ENCODE peak calls at places on chromosomes 6 and 20, in six cellular contexts. D is IMR-90, V is H9, N is mesenchymal stem cell, I is H1, Q is neuronal stem cell. F is an unnamed sample.

GRCh38 chr6:164753517-164753916 is 555.9 kb downstream of the C6orf118 start:
- DNase-seq in D (no peak), V (no peak), N (peak), I (no peak), Q (no peak), F (no peak)

GRCh38 chr20:63574829-63575720 is 1.0 kb upstream of the HELZ2 start:
- DNase-seq in D (peak), V (no peak), N (peak), I (no peak), Q (no peak), F (no peak)

GRCh38 chr6:13307508-13307995 is 20.8 kb downstream of the TBC1D7 start:
- DNase-seq in D (peak), V (no peak), N (peak), I (no peak), Q (no peak), F (no peak)

GRCh38 chr6:49384913-49385312 is 78.1 kb downstream of the MMUT start:
- DNase-seq in D (no peak), V (no peak), N (peak), I (no peak), Q (no peak), F (no peak)

GRCh38 chr6:3963404-3963803 is 114.2 kb downstream of the FAM50B start:
- DNase-seq in D (no peak), V (no peak), N (no peak), I (no peak), Q (no peak), F (no peak)

GRCh38 chr6:106972500-106972899 is 2.0 kb downstream of the CD24 start:
- DNase-seq in D (no peak), V (no peak), N (peak), I (no peak), Q (peak), F (peak)

GRCh38 chr6:56932891-56933473 is 21.9 kb upstream of the BEND6 start:
- DNase-seq in D (no peak), V (no peak), N (no peak), I (no peak), Q (no peak), F (no peak)

GRCh38 chr20:57685134-57685851 is 24.5 kb downstream of the PMEPA1 start:
- DNase-seq in D (no peak), V (no peak), N (no peak), I (no peak), Q (no peak), F (no peak)

GRCh38 chr6:110270166-110270565 is 88.0 kb downstream of the METTL24 start:
- DNase-seq in D (peak), V (peak), N (peak), I (peak), Q (peak), F (peak)

GRCh38 chr6:21781075-21781474 is 187.5 kb downstream of the SOX4 start:
- DNase-seq in D (no peak), V (no peak), N (no peak), I (no peak), Q (peak), F (peak)

GRCh38 chr20:30912006-30912660 is 345.3 kb upstream of the DEFB115 start:
- DNase-seq in D (no peak), V (peak), N (no peak), I (peak), Q (peak), F (peak)

GRCh38 chr6:170081556-170081955 is 209.3 kb downstream of the DLL1 start:
- DNase-seq in D (no peak), V (no peak), N (no peak), I (no peak), Q (no peak), F (no peak)

GRCh38 chr6:64280569-64280968 is 645.0 kb downstream of the PHF3 start:
- DNase-seq in D (peak), V (no peak), N (peak), I (no peak), Q (peak), F (peak)

GRCh38 chr6:156316613-156317012 is 460.6 kb upstream of the ARID1B start:
- DNase-seq in D (no peak), V (no peak), N (no peak), I (no peak), Q (no peak), F (no peak)

GRCh38 chr6:132344811-132345210 is 56.5 kb downstream of the MOXD1 start:
- DNase-seq in D (no peak), V (no peak), N (no peak), I (no peak), Q (no peak), F (no peak)

DNA sequence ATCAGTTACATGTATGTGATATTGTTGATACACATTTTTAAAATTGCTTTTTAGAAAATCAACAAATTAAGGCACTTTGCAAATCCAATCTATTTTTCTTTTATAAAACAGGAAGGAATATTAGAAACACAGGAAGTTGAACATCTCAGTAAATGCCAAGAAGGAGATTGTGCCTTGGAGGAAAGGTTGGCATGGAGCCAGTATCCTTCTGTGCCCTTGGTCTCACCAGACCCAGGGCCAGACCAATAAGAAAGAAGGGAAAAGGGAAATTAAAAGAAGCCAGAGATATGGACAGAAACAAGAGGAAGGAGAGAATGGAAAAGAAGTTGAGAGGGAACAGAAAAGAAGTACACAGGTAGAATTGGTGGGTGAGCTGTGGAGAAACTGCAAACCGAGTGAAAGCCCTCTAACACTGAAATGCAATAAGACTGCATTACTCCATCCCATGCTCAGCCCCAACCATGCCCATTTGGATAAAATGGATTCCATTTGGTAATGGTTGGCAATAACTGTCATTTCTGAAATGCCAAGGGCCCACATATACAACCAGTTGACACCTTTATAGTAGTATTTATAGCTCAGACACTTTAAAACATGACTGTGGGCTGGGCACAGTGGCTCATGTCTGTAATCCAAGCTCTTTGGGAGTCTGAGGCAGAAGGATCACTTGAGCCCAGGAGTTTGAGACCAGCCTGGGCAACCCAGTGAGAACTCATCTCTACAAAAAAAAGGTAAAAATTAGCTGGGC is 133.8 kb downstream of the GMPR start:
- DNase-seq in D (no peak), V (no peak), N (no peak), I (no peak), Q (no peak), F (no peak)
- H2BK15ac ChIP-seq in D (no peak), V (no peak), N (no peak), I (no peak), Q (no peak), F (no peak)

DNA sequence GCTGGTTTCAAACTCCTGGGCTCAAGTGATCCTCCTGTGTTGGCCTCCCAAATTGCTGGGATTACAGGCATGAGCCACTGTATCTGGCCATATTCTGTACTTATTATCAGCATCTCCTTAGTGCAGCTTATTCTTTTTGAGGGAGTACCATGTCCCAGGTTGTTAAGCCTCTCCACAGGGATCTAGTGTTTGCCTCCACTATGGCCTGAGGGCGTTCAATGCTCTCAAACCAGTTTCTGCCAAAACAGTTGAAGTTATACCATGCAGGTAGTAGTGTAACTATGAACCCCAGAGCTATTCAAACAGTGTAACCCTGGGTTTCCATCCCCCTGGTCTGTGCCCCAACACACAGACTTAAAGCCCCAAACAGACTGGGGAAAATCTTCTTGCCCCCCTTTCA is 81.7 kb downstream of the BACH2 start:
- DNase-seq in D (no peak), V (no peak), N (no peak), I (no peak), Q (no peak), F (peak)
- H2BK120ac ChIP-seq in D (no peak), V (no peak), N (no peak), I (no peak), Q (no peak), F (no peak)

DNA sequence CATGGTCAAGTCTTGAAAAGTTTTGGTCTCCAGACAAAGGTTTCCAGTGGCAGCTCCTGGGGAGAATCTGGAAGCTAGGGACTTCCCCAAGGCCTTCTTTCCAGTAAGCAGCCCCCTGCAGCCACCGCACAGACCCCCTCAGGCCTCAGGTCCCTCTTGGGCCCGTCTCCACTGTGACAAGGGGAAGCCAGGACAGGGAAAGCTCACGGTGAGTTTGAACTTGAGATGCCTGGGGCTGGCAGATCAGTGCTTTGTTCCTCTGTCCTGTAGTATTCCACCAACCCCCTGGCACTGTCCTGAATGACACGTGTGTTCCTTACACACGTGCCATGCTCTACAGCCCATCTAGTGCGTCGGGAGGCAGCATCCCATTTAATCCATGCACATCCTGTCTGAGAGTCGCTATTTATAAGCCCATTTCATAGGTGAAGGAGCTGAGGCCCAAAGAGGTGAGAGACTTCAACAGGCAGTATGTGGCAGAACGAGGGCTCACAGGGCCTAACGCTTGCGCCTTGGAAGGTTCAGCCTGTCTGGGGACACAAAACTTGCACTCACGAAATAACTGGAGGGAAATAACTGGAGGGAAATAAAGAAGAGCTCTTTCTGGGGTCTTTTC is 122.9 kb downstream of the BANF2 start:
- DNase-seq in D (no peak), V (no peak), N (no peak), I (no peak), Q (no peak), F (no peak)
- H3K23ac ChIP-seq in D (no peak), V (no peak), N (no peak), I (no peak), Q (no peak), F (no peak)

DNA sequence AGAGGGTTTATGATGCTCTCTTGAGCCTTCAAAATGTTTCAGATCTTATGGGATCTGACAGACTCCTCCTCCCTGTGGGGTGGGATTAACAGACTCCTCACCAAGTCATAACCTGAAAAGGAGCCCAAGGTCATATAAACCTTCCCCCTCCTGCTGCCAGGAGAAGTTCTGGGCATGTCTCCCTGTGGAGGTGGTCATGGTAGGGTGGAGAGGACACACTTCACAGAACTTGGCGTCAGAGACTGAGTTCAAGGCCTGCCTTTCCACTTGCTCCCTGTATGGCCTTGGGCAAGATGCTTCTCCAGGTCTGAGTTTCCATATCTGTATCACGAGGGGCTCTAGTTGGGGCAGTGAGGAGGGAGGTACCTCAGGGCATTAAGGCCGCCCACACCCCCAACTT is 32.4 kb upstream of the AAR2 start:
- DNase-seq in D (no peak), V (no peak), N (no peak), I (no peak), Q (no peak), F (no peak)
- H2BK15ac ChIP-seq in D (no peak), V (no peak), N (no peak), I (no peak), Q (no peak), F (no peak)

GRCh38 chr20:1489328-1489727 is 1.9 kb downstream of the SIRPB2 start:
- DNase-seq in D (no peak), V (no peak), N (no peak), I (no peak), Q (no peak), F (no peak)
- H2BK120ac ChIP-seq in D (no peak), V (no peak), N (no peak), I (no peak), Q (no peak), F (no peak)

GRCh38 chr6:1381397-1382330 is 7.7 kb upstream of the FOXF2 start:
- DNase-seq in D (no peak), V (peak), N (no peak), I (no peak), Q (peak), F (peak)

GRCh38 chr6:1384549-1385128 is 4.7 kb upstream of the FOXF2 start:
- DNase-seq in D (no peak), V (no peak), N (no peak), I (no peak), Q (peak), F (no peak)

GRCh38 chr6:1383729-1384548 is 5.4 kb upstream of the FOXF2 start:
- DNase-seq in D (no peak), V (peak), N (no peak), I (no peak), Q (peak), F (no peak)

GRCh38 chr6:1382331-1382882 is 7.0 kb upstream of the FOXF2 start:
- DNase-seq in D (no peak), V (peak), N (no peak), I (no peak), Q (no peak), F (peak)

GRCh38 chr6:1382883-1383728 is 6.3 kb upstream of the FOXF2 start:
- DNase-seq in D (no peak), V (peak), N (no peak), I (no peak), Q (peak), F (peak)
- H3K23ac ChIP-seq in D (no peak), V (no peak), N (no peak), I (no peak), Q (peak), F (no peak)

GRCh38 chr20:25407311-25408169 is at the start of gene GINS1:
- DNase-seq in D (peak), V (peak), N (peak), I (peak), Q (peak), F (peak)
- H2BK15ac ChIP-seq in D (no peak), V (no peak), N (peak), I (no peak), Q (no peak), F (no peak)